ENCODE peak calls at places on chromosomes 2 and 18, in five cellular contexts. A is choroid plexus epithelial cell, L is mucosa of descending colon, Q is HL-60, R is GM20000. M is an unnamed sample.

GRCh38 chr2:137255990-137256389 is 490.6 kb downstream of the THSD7B start:
- DNase-seq in Q (no peak), L (no peak), A (no peak), R (no peak), M (no peak)

GRCh38 chr2:82275599-82275998 is 1971.0 kb upstream of the LRRTM1 start:
- DNase-seq in A (no peak), R (no peak), Q (no peak), L (no peak), M (no peak)

GRCh38 chr2:120892967-120893667 is 157.4 kb downstream of the GLI2 start:
- DNase-seq in L (no peak), A (peak), R (no peak), Q (no peak), M (peak)

GRCh38 chr2:176234216-176234615 is 35.0 kb upstream of the MTX2 start:
- DNase-seq in Q (no peak), A (no peak), L (no peak), R (no peak), M (no peak)

GRCh38 chr2:160269803-160270570 is 69.9 kb upstream of the ITGB6 start:
- DNase-seq in R (peak), L (peak), Q (peak), A (peak), M (peak)

GRCh38 chr2:231306791-231307440 is 88.6 kb upstream of the B3GNT7 start:
- DNase-seq in R (no peak), Q (no peak), L (no peak), A (no peak), M (no peak)

GRCh38 chr2:212941361-212941760 is 210.1 kb downstream of the IKZF2 start:
- DNase-seq in Q (no peak), A (no peak), R (no peak), L (no peak), M (no peak)

GRCh38 chr2:155099784-155100183 is 401.3 kb downstream of the KCNJ3 start:
- DNase-seq in Q (no peak), L (no peak), R (no peak), A (peak), M (no peak)

GRCh38 chr2:229141626-229142025 is 129.5 kb downstream of the PID1 start:
- DNase-seq in L (no peak), Q (no peak), A (peak), R (no peak), M (no peak)

GRCh38 chr2:241049739-241050623 is 51.6 kb downstream of the SNED1 start:
- DNase-seq in L (no peak), Q (no peak), R (no peak), A (peak), M (peak)

GRCh38 chr2:219252084-219252483 is 959 bp upstream of the TUBA4B start:
- DNase-seq in Q (no peak), R (no peak), L (no peak), A (no peak), M (no peak)

GRCh38 chr2:208204166-208204565 is 14.3 kb upstream of the C2orf80 start:
- DNase-seq in L (no peak), A (no peak), R (no peak), Q (no peak), M (no peak)

GRCh38 chr2:241821460-241822263 is 12.7 kb downstream of the NEU4 start:
- DNase-seq in A (no peak), R (peak), L (no peak), Q (no peak), M (peak)

GRCh38 chr2:204664708-204665121 is 119.4 kb downstream of the PARD3B start:
- DNase-seq in Q (no peak), L (no peak), R (no peak), A (peak), M (no peak)

GRCh38 chr2:14632133-14632936 is at the start of gene LRATD1:
- DNase-seq in L (peak), R (no peak), A (peak), Q (no peak), M (no peak)

GRCh38 chr2:14634223-14634884 is 1.8 kb downstream of the LRATD1 start:
- DNase-seq in R (peak), A (peak), Q (no peak), L (peak), M (peak)

GRCh38 chr2:14633451-14634211 is 1.1 kb downstream of the LRATD1 start:
- DNase-seq in R (peak), Q (no peak), A (no peak), L (peak), M (no peak)

GRCh38 chr2:14633031-14633430 is 514 bp downstream of the LRATD1 start:
- DNase-seq in A (no peak), R (no peak), L (no peak), Q (no peak), M (no peak)

DNA sequence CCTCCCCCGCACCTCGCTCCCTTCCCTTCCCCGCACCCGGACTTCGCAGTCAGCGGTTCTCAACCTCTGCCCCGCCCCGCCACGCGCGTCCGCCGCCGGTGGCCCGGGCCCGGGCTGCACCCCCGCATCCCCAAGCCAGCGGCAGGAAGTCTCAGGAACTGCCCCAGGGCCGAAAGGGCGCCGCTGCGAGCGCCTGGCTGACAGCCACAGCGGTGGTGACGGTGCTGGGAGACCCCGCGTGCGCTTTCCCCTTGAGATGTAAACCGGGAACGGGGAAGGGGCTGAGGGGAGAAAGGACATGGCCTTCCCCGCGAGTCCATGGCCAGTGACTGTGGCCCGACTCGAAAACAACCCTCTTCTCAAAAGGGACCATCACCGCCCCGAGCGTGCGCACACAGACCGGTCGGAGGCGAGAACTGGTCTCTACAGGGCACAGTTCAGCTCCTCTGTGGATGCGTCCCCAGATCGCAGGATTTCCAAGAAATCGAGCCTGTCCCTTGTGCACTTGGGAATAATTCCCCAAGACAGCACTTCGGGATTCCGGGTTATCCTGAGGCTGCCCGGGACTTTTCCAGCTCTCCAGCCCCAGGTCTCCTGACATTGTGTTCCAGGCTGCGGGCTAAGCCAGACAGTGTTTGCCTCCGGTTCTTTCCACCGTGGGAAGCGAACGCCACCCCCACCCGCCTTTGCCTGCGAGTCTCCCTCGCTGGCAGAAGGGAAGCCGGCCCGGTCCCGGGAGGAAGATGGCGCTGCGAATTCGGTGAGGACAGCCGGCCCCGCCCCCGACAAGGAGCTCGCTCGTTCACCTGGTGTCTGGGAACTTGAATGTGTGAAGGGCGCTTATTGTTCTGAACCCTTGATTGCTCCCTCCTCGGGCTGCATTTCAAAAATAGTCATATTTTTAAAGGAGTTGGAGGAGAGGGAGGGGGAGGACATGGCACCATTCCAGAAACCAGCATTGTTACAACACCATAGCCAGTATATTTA is 2.7 kb downstream of the LRATD1 start:
- DNase-seq in L (peak), Q (no peak), A (peak), R (peak), M (no peak)
- TF ChIP-seq CTCF in L (no peak), Q (no peak), A (no peak), R (no peak), M (no peak)

GRCh38 chr2:169871994-169872393 is 44.7 kb downstream of the UBR3 start:
- DNase-seq in A (no peak), Q (no peak), R (no peak), L (no peak), M (no peak)

GRCh38 chr2:169877406-169877805 is 50.2 kb downstream of the UBR3 start:
- DNase-seq in A (peak), R (peak), L (peak), Q (no peak), M (no peak)
- TF ChIP-seq CTCF in A (peak), R (no peak), L (no peak), Q (peak), M (peak)

GRCh38 chr18:74153793-74154192 is 5.5 kb downstream of the TIMM21 start:
- DNase-seq in Q (no peak), R (no peak), A (no peak), L (no peak), M (no peak)
- TF ChIP-seq CTCF in Q (no peak), R (no peak), A (no peak), L (no peak), M (no peak)

DNA sequence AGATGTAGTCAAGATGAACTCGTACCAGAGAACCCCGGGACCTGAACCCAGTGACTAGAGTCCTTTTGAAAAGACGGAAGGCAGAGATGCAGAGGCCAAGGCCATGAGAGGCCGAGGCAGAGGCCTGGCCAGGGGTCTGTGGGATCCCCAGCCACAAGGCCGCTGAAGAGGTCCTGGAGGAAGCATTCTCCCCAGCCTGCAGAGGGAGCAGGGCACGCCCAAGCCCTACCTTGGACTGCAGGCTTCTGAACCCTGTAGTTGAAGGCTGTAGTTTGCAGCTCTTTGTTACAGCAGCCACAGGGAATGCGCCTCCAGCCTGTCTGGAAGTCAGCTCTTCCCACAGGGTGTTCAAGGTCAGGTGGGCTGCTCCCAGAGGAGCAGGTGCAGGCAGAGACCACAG is 22.1 kb upstream of the PXDN start:
- DNase-seq in L (no peak), A (no peak), R (no peak), Q (no peak), M (no peak)
- TF ChIP-seq CTCF in L (no peak), A (no peak), R (no peak), Q (no peak), M (no peak)

DNA sequence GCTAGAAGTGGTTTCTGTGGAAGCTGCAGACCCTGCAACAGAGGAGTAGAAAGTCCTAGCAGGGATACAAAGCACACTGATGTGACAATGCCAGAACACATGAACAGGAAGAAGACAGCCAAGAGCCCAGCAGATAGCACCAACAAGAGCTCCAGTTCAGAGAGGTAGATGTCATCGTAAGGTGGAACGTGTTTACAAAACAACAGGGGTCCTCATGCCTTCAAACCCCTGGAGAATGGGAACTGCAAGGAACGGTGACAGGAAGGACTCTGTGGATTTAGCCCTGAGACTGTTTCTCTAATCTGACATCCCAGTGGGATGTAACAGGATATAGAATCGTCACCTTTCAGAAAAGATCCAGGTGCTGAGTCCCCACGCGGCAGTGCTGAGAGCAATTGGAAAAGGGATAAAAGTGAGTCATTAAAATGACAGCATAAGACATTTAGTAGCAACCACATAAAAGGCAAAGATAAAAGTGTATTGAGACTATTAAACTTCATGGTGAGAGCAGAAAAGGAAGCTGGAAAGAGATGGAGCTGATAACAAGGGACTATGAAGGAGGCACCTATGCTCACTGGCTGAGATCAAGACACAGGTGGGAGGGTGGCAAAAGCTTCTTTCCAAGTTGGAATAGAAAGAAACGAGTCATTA is 195.2 kb downstream of the FBXO15 start:
- DNase-seq in Q (no peak), R (no peak), A (no peak), L (no peak), M (no peak)
- TF ChIP-seq CTCF in Q (no peak), R (no peak), A (no peak), L (no peak), M (no peak)

GRCh38 chr2:112645396-112646101 is at the start of gene SLC20A1:
- DNase-seq in Q (peak), A (peak), R (peak), L (peak), M (peak)
- TF ChIP-seq CTCF in Q (peak), A (peak), R (peak), L (no peak), M (peak)

GRCh38 chr18:46369323-46369722 is 265.1 kb downstream of the HAUS1 start:
- DNase-seq in A (no peak), L (no peak), Q (no peak), R (no peak), M (no peak)
- TF ChIP-seq CTCF in A (peak), L (no peak), Q (no peak), R (no peak), M (no peak)

M was measured in chondrocyte.